ENCODE peak calls at places on chromosomes 12 and 14, in seven cellular contexts. P is ovary, A is trophoblast cell, K is right atrium auricular region, I is neuronal stem cell, R is hepatocyte, S is upper lobe of right lung. O is an unnamed sample.

GRCh38 chr12:66176525-66176924 is 6.7 kb upstream of the TMBIM4 start:
- DNase-seq in K (no peak), A (no peak), I (no peak), S (no peak), P (no peak), R (no peak), O (no peak)

GRCh38 chr14:51219473-51220448 is 20.3 kb upstream of the TMX1 start:
- DNase-seq in K (no peak), S (no peak), A (peak; percentile 58), R (peak; percentile 52), P (no peak), I (no peak), O (no peak)

GRCh38 chr12:111359231-111359913 is 9.5 kb downstream of the PHETA1 start:
- DNase-seq in P (no peak), I (no peak), S (no peak), A (peak; percentile 13), R (no peak), K (no peak), O (no peak)

GRCh38 chr12:115121053-115121452 is 437.1 kb upstream of the TBX3 start:
- DNase-seq in K (no peak), P (no peak), S (no peak), I (no peak), A (no peak), R (no peak), O (no peak)

GRCh38 chr12:6551063-6551461 is 4.8 kb downstream of the IFFO1 start:
- DNase-seq in R (no peak), I (no peak), K (peak; percentile 82), S (no peak), A (no peak), P (no peak), O (no peak)

GRCh38 chr12:59151243-59151642 is 230.9 kb upstream of the LRIG3 start:
- DNase-seq in A (no peak), I (no peak), S (no peak), P (no peak), R (no peak), K (no peak), O (no peak)

GRCh38 chr14:68886109-68886434 is 93.0 kb downstream of the ACTN1 start:
- DNase-seq in A (no peak), K (no peak), I (no peak), S (no peak), R (no peak), P (no peak), O (no peak)

GRCh38 chr14:98182385-98183055 is 1089.5 kb downstream of the BCL11B start:
- DNase-seq in P (no peak), S (no peak), K (no peak), I (no peak), R (peak; percentile 44), A (no peak), O (no peak)

GRCh38 chr12:6867407-6868210 is at the start of gene TPI1:
- DNase-seq in I (no peak), A (peak; percentile 84), R (peak; percentile 94), P (peak; percentile 87), K (peak; percentile 87), S (peak; percentile 93), O (peak; percentile 78)

GRCh38 chr12:116528067-116528466 is 31.1 kb upstream of the MAP1LC3B2 start:
- DNase-seq in I (no peak), R (no peak), K (no peak), S (no peak), P (no peak), A (no peak), O (no peak)

GRCh38 chr14:89292579-89293348 is 124.3 kb downstream of the FOXN3 start:
- DNase-seq in S (no peak), A (no peak), P (no peak), K (no peak), R (no peak), I (no peak), O (no peak)

GRCh38 chr14:50410921-50411320 is 14.2 kb upstream of the CDKL1 start:
- DNase-seq in A (no peak), I (no peak), P (no peak), S (no peak), K (no peak), R (no peak), O (no peak)

GRCh38 chr12:98998697-98999299 is 353.7 kb downstream of the APAF1 start:
- DNase-seq in A (peak; percentile 77), K (no peak), I (peak; percentile 37), P (no peak), R (peak; percentile 61), S (no peak), O (no peak)

GRCh38 chr12:112368856-112369255 is 13.4 kb downstream of the HECTD4 start:
- DNase-seq in R (no peak), I (no peak), K (no peak), S (no peak), A (no peak), P (no peak), O (no peak)

GRCh38 chr12:124545508-124546418 is 21.6 kb downstream of the NCOR2 start:
- DNase-seq in I (no peak), P (no peak), K (no peak), A (peak; percentile 34), R (no peak), S (peak; percentile 70), O (peak; percentile 52)

GRCh38 chr14:54420478-54421116 is 20.6 kb downstream of the CNIH1 start:
- DNase-seq in R (peak; percentile 61), P (no peak), A (peak; percentile 58), S (no peak), K (no peak), I (no peak), O (peak; percentile 23)

GRCh38 chr12:127528576-127528975 is 738.4 kb upstream of the TMEM132C start:
- DNase-seq in I (no peak), A (no peak), S (no peak), K (no peak), R (no peak), P (no peak), O (no peak)

GRCh38 chr14:90191154-90191553 is 65.2 kb upstream of the PSMC1 start:
- DNase-seq in R (no peak), I (no peak), A (no peak), K (no peak), S (no peak), P (no peak), O (no peak)

DNA sequence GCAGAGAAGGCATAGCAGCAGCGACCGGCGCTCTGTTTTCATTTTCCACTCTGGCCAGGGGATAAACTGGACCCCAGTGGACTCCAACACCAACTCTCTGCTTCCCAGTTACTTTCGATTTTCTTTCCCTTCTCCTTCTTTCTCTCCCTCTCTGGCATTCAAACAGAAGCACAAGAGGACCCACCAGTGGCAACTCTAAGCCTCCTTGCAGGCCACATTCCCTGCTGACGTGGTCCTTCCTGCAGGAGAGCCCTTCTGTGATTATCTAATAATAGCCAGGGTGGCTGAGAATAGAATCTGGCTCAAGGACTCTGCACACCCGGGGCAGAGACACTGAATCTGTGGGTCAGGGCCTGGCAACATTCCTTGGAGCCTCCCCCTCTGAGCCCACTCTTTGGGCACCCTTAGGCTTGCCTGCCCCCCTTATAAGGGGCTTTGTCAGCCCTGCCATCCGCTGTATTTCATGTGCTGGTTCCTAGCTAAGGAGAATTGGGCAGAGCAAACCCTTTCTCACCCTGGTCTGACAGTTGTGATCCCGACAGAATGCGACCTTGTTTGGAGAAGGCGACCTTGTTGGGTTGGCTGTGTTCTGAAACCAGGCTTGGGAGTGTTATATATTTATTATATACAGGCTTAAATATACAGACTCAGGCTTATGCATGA is 8.2 kb upstream of the HOXC6 start:
- DNase-seq in R (no peak), A (no peak), K (no peak), I (no peak), S (no peak), P (peak; percentile 59), O (peak; percentile 59)
- H3K4me3 ChIP-seq in R (no peak overlapping the region), A (no peak overlapping the region), K (no peak overlapping the region), I (no peak overlapping the region), S (peak overlapping the region; percentile 35), P (peak overlapping the region; percentile 56), O (peak overlapping the region; percentile 69)

GRCh38 chr12:34601689-34602088 is 579.4 kb downstream of the ALG10 start:
- DNase-seq in R (no peak), P (no peak), S (peak; percentile 46), I (no peak), A (no peak), K (no peak), O (no peak)
- H3K9me3 ChIP-seq in R (no peaks in the 10 kb centered on the region), P (no peaks in the 10 kb centered on the region), S (peaks cover 7% of the 10 kb centered on the region), I (peaks cover 81% of the 10 kb centered on the region), A (peaks cover 97% of the 10 kb centered on the region), K (peaks cover 21% of the 10 kb centered on the region), O (no peaks in the 10 kb centered on the region)

GRCh38 chr14:74412753-74413152 is 13.3 kb downstream of the SYNDIG1L start:
- DNase-seq in P (no peak), S (no peak), R (no peak), A (no peak), I (no peak), K (no peak), O (no peak)

GRCh38 chr14:74414380-74414779 is 11.6 kb downstream of the SYNDIG1L start:
- DNase-seq in R (no peak), P (no peak), S (no peak), K (no peak), I (no peak), A (no peak), O (no peak)

GRCh38 chr14:74411671-74412070 is 14.3 kb downstream of the SYNDIG1L start:
- DNase-seq in I (no peak), A (no peak), K (no peak), R (no peak), S (no peak), P (no peak), O (no peak)

GRCh38 chr14:74414793-74415437 is 11.1 kb downstream of the SYNDIG1L start:
- DNase-seq in R (no peak), S (no peak), A (no peak), I (no peak), P (no peak), K (no peak), O (no peak)

GRCh38 chr14:74413622-74414021 is 12.4 kb downstream of the SYNDIG1L start:
- DNase-seq in I (no peak), P (no peak), K (no peak), S (no peak), A (no peak), R (no peak), O (no peak)
- H3K27me3 ChIP-seq in I (no peaks in the 10 kb centered on the region), P (no peaks in the 10 kb centered on the region), K (no peaks in the 10 kb centered on the region), S (peaks cover 5% of the 10 kb centered on the region), A (no peaks in the 10 kb centered on the region), R (peaks cover 52% of the 10 kb centered on the region), O (peaks cover 9% of the 10 kb centered on the region)

GRCh38 chr12:93377252-93377542 is 528 bp upstream of the NUDT4 start:
- DNase-seq in I (no peak), K (no peak), R (no peak), P (no peak), A (no peak), S (no peak), O (no peak)

GRCh38 chr12:93375906-93376305 is 1.8 kb upstream of the NUDT4 start:
- DNase-seq in I (no peak), R (no peak), K (peak; percentile 53), P (no peak), A (no peak), S (no peak), O (no peak)

GRCh38 chr12:93370947-93371346 is 6.8 kb upstream of the NUDT4 start:
- DNase-seq in K (no peak), S (no peak), A (peak; percentile 72), R (no peak), P (no peak), I (no peak), O (no peak)

GRCh38 chr12:93376436-93377251 is 1.1 kb upstream of the NUDT4 start:
- DNase-seq in K (peak; percentile 65), A (peak; percentile 12), R (peak; percentile 46), I (peak; percentile 62), S (peak; percentile 75), P (peak; percentile 33), O (no peak)

GRCh38 chr12:93373847-93374723 is 3.6 kb upstream of the NUDT4 start:
- DNase-seq in S (no peak), A (peak; percentile 93), I (no peak), R (no peak), P (no peak), K (no peak), O (no peak)
- H3K4me3 ChIP-seq in S (no peak overlapping the region), A (no peak overlapping the region), I (no peak overlapping the region), R (no peak overlapping the region), P (no peak overlapping the region), K (no peak overlapping the region), O (no peak overlapping the region)